ENCODE peak calls at places on chromosomes 7 and 10, in eight cellular contexts. P is stimulated activated naive B cell treated with anti-CD40 and anti-IgM and Interleukin-4, amounts not matched to agents 10 μg/mL and 1 μg/mL and 100 μg/mL, for 72 hours; L is AG08395; D is AML-193; W is ACHN; O is iPS-NIHi11; B is CD4-positive, alpha-beta T cell; K is AG04449. V is an unnamed sample.
A peak's percentile ranks its signal among the peaks of the same experiment; 100 is the strongest.

GRCh38 chr7:158616050-158616449 is 28.4 kb upstream of the PTPRN2 start:
- DNase-seq in P (no peak), B (no peak), W (no peak), O (no peak), K (no peak), L (no peak), D (no peak), V (no peak)

GRCh38 chr7:54662701-54663100 is 96.3 kb downstream of the SEC61G start:
- DNase-seq in B (no peak), D (no peak), K (no peak), P (no peak), L (no peak), O (no peak), W (no peak), V (no peak)

GRCh38 chr10:97494151-97494550 is 4.1 kb downstream of the MMS19 start:
- DNase-seq in K (no peak), B (no peak), P (no peak), L (no peak), D (no peak), W (no peak), O (no peak), V (no peak)

GRCh38 chr10:91909178-91909677 is at the start of gene FGFBP3:
- DNase-seq in W (peak; percentile 71), P (no peak), K (no peak), O (peak; percentile 55), L (no peak), D (peak; percentile 51), B (peak; percentile 9), V (no peak)

GRCh38 chr7:133674079-133674478 is 421.2 kb downstream of the EXOC4 start:
- DNase-seq in O (no peak), D (no peak), W (no peak), K (no peak), B (no peak), P (no peak), L (no peak), V (no peak)

GRCh38 chr7:35905555-35905954 is 104.7 kb downstream of the SEPTIN7 start:
- DNase-seq in W (peak; percentile 48), D (no peak), K (no peak), P (no peak), B (no peak), O (no peak), L (no peak), V (no peak)

GRCh38 chr10:110215751-110216150 is 8.3 kb downstream of the MXI1 start:
- DNase-seq in B (no peak), O (no peak), L (no peak), P (no peak), W (no peak), K (no peak), D (peak; percentile 22), V (no peak)

GRCh38 chr7:118803-119376 is 73.5 kb upstream of the FAM20C start:
- DNase-seq in L (no peak), D (peak; percentile 49), B (no peak), K (no peak), P (no peak), W (no peak), O (no peak), V (no peak)

GRCh38 chr10:1149793-1150637 is 93.8 kb downstream of the WDR37 start:
- DNase-seq in O (no peak), D (no peak), B (no peak), L (no peak), P (no peak), K (no peak), W (no peak), V (no peak)

GRCh38 chr10:8360814-8361509 is 306.5 kb downstream of the GATA3 start:
- DNase-seq in O (no peak), D (no peak), L (no peak), W (no peak), K (no peak), B (no peak), P (no peak), V (no peak)

GRCh38 chr10:116325987-116326386 is 1.7 kb downstream of the CCDC172 start:
- DNase-seq in W (no peak), O (no peak), P (no peak), K (no peak), D (no peak), L (no peak), B (no peak), V (no peak)

GRCh38 chr10:81950358-81950757 is 75.4 kb downstream of the NRG3 start:
- DNase-seq in D (no peak), K (no peak), P (no peak), O (no peak), W (no peak), B (no peak), L (no peak), V (no peak)

GRCh38 chr7:45697576-45698136 is 123.5 kb downstream of the ADCY1 start:
- DNase-seq in D (no peak), W (no peak), B (no peak), L (peak; percentile 43), P (no peak), K (no peak), O (no peak), V (no peak)

GRCh38 chr7:33773053-33773452 is 132.3 kb upstream of the BMPER start:
- DNase-seq in W (no peak), O (no peak), L (peak; percentile 76), P (no peak), B (no peak), D (no peak), K (no peak), V (no peak)

GRCh38 chr10:104680467-104681401 is 39.6 kb downstream of the SORCS3 start:
- DNase-seq in B (no peak), K (no peak), L (no peak), W (peak; percentile 48), D (no peak), O (peak; percentile 72), P (no peak), V (no peak)

GRCh38 chr10:102646610-102647432 is 2.5 kb downstream of the TRIM8 start:
- DNase-seq in L (no peak), K (no peak), W (peak; percentile 33), O (no peak), B (peak; percentile 55), P (no peak), D (peak; percentile 66), V (no peak)

GRCh38 chr7:7970620-7971307 is 2.2 kb downstream of the GLCCI1 start:
- DNase-seq in B (no peak), D (no peak), L (peak; percentile 5), P (no peak), O (no peak), K (no peak), W (peak; percentile 48), V (no peak)

GRCh38 chr10:35606423-35606822 is 1.3 kb downstream of the GJD4 start:
- DNase-seq in B (no peak), L (no peak), W (no peak), O (no peak), D (no peak), K (no peak), P (no peak), V (no peak)

GRCh38 chr7:10940748-10941358 is 32.8 kb upstream of the PHF14 start:
- DNase-seq in P (peak; percentile 1), O (no peak), W (no peak), B (peak; percentile 7), L (no peak), K (no peak), D (no peak), V (no peak)